ENCODE peak calls at places on chromosomes 3 and 15, in five cellular contexts. K, Z, P, B and H are unnamed samples.

GRCh38 chr3:36677331-36678007 is 86.9 kb downstream of the DCLK3 start:
- DNase-seq in K (peak; percentile 78), Z (no peak), B (no peak), P (no peak), H (no peak)

GRCh38 chr3:169659096-169659521 is 4.4 kb downstream of the MECOM start:
- DNase-seq in P (no peak), Z (peak; percentile 36), B (peak; percentile 50), K (no peak), H (peak; percentile 45)

GRCh38 chr3:107704477-107704876 is 181.7 kb downstream of the BBX start:
- DNase-seq in K (no peak), Z (no peak), B (no peak), P (peak; percentile 42), H (no peak)

GRCh38 chr3:190286014-190286413 is 36.2 kb downstream of the CLDN1 start:
- DNase-seq in P (no peak), B (no peak), Z (no peak), K (no peak), H (no peak)

GRCh38 chr3:49609815-49610214 is 55.5 kb downstream of the BSN start:
- DNase-seq in B (no peak), K (no peak), Z (peak; percentile 29), P (no peak), H (peak; percentile 38)

GRCh38 chr15:25844981-25845680 is 18.0 kb downstream of the ATP10A start:
- DNase-seq in K (no peak), B (no peak), Z (no peak), P (no peak), H (no peak)

GRCh38 chr15:78808550-78808949 is 2.7 kb downstream of the ADAMTS7 start:
- DNase-seq in B (peak; percentile 53), K (no peak), Z (peak; percentile 58), P (peak; percentile 65), H (peak; percentile 76)

GRCh38 chr3:126345641-126346460 is 11.4 kb downstream of the KLF15 start:
- DNase-seq in B (no peak), Z (no peak), P (no peak), K (no peak), H (peak; percentile 14)

GRCh38 chr15:98946301-98947255 is 61.0 kb downstream of the PGPEP1L start:
- DNase-seq in B (peak; percentile 61), K (no peak), Z (peak; percentile 65), P (peak; percentile 8), H (peak; percentile 65)

GRCh38 chr3:25783661-25784512 is 644 bp upstream of the NGLY1 start:
- DNase-seq in P (peak; percentile 78), K (peak; percentile 65), B (peak; percentile 69), Z (no peak), H (no peak)

GRCh38 chr3:46135475-46135874 is 72.6 kb downstream of the CCR1 start:
- DNase-seq in P (no peak), B (no peak), Z (no peak), K (no peak), H (no peak)

GRCh38 chr15:69996842-69997478 is 100.8 kb downstream of the TLE3 start:
- DNase-seq in B (no peak), Z (no peak), P (peak; percentile 96), K (peak; percentile 63), H (no peak)

GRCh38 chr15:38534691-38535090 is 29.9 kb downstream of the RASGRP1 start:
- DNase-seq in K (no peak), B (no peak), Z (no peak), P (no peak), H (no peak)

GRCh38 chr3:149258298-149258697 is 36.7 kb upstream of the CP start:
- DNase-seq in Z (peak; percentile 33), B (peak; percentile 34), P (peak; percentile 33), K (no peak), H (peak; percentile 42)

GRCh38 chr3:198079771-198080520 is 119.9 kb downstream of the LMLN start:
- DNase-seq in K (peak; percentile 43), Z (no peak), P (peak; percentile 44), B (no peak), H (no peak)

GRCh38 chr15:51320843-51321242 is 17.6 kb downstream of the CYP19A1 start:
- DNase-seq in B (no peak), P (no peak), Z (no peak), K (no peak), H (no peak)

GRCh38 chr3:186722457-186722856 is 5.3 kb downstream of the KNG1 start:
- DNase-seq in P (peak; percentile 29), K (no peak), Z (no peak), B (no peak), H (no peak)

GRCh38 chr3:190345027-190345821 is 23.0 kb upstream of the CLDN1 start:
- DNase-seq in Z (peak; percentile 16), K (peak; percentile 79), B (peak; percentile 36), P (no peak), H (no peak)

GRCh38 chr3:42876940-42877720 is 1.5 kb upstream of the CYP8B1 start:
- DNase-seq in B (no peak), P (no peak), Z (no peak), K (no peak), H (no peak)

GRCh38 chr15:57777034-57777433 is 70.5 kb downstream of the POLR2M start:
- DNase-seq in P (no peak), K (no peak), B (no peak), Z (no peak), H (no peak)

GRCh38 chr15:92375057-92375456 is 18.6 kb upstream of the ST8SIA2 start:
- DNase-seq in Z (no peak), K (no peak), P (no peak), B (no peak), H (no peak)